ENCODE peak calls at places on chromosomes 13 and 19, in eight cellular contexts. Q, C, D, I, E, Y, A and X are unnamed samples.

GRCh38 chr19:32489971-32490370 is 84.4 kb downstream of the DPY19L3 start:
- DNase-seq in Q (no peak), C (no peak), D (no peak), I (no peak), E (no peak), Y (no peak), A (no peak), X (no peak)

GRCh38 chr13:38686635-38687245 is at the start of gene FREM2:
- DNase-seq in Q (peak; percentile 34), C (peak; percentile 40), D (peak; percentile 95), I (peak; percentile 10), E (no peak), Y (peak; percentile 21), A (peak; percentile 96), X (peak; percentile 82)

GRCh38 chr19:12754465-12755196 is 3.0 kb downstream of the BEST2 start:
- DNase-seq in Q (no peak), C (no peak), D (peak; percentile 46), I (no peak), E (no peak), Y (no peak), A (no peak), X (no peak)

GRCh38 chr13:68551701-68552522 is 1321.8 kb upstream of the PCDH9 start:
- DNase-seq in Q (no peak), C (peak; percentile 14), D (no peak), I (no peak), E (no peak), Y (no peak), A (no peak), X (peak; percentile 6)

GRCh38 chr19:38248421-38248820 is 7.8 kb downstream of the PPP1R14A start:
- DNase-seq in Q (no peak), C (no peak), D (no peak), I (no peak), E (no peak), Y (no peak), A (no peak), X (no peak)

GRCh38 chr19:16461630-16462051 is 10.1 kb downstream of the EPS15L1 start:
- DNase-seq in Q (no peak), C (no peak), D (no peak), I (no peak), E (no peak), Y (no peak), A (no peak), X (no peak)

GRCh38 chr13:56909896-56910600 is 230.7 kb upstream of the PRR20A start:
- DNase-seq in Q (no peak), C (no peak), D (no peak), I (no peak), E (no peak), Y (no peak), A (no peak), X (no peak)

GRCh38 chr13:94784066-94784465 is 71.7 kb upstream of the SOX21 start:
- DNase-seq in Q (peak; percentile 9), C (peak; percentile 50), D (no peak), I (no peak), E (no peak), Y (no peak), A (no peak), X (no peak)

GRCh38 chr19:49340069-49340864 is 5.1 kb downstream of the CD37 start:
- DNase-seq in Q (peak; percentile 19), C (no peak), D (peak; percentile 88), I (peak; percentile 22), E (no peak), Y (peak; percentile 61), A (peak; percentile 28), X (peak; percentile 87)

GRCh38 chr19:39413269-39413902 is 917 bp downstream of the PLEKHG2 start:
- DNase-seq in Q (peak; percentile 82), C (peak; percentile 63), D (no peak), I (no peak), E (peak; percentile 33), Y (peak; percentile 68), A (peak; percentile 83), X (no peak)

GRCh38 chr13:113975416-113975815 is 1.5 kb upstream of the C13orf46 start:
- DNase-seq in Q (no peak), C (no peak), D (no peak), I (no peak), E (no peak), Y (no peak), A (no peak), X (no peak)

GRCh38 chr19:14381689-14382474 is 638 bp downstream of the ADGRE5 start:
- DNase-seq in Q (no peak), C (peak; percentile 17), D (no peak), I (no peak), E (peak; percentile 79), Y (peak; percentile 66), A (no peak), X (no peak)

GRCh38 chr13:24788538-24788937 is 24.6 kb downstream of the RNF17 start:
- DNase-seq in Q (no peak), C (no peak), D (no peak), I (no peak), E (no peak), Y (no peak), A (no peak), X (no peak)

GRCh38 chr19:17205237-17206140 is 9.7 kb upstream of the USE1 start:
- DNase-seq in Q (peak; percentile 71), C (peak; percentile 49), D (peak; percentile 87), I (peak; percentile 9), E (peak; percentile 32), Y (peak; percentile 73), A (peak; percentile 72), X (no peak)

GRCh38 chr19:52028780-52029123 is 573 bp upstream of the ZNF614 start:
- DNase-seq in Q (no peak), C (no peak), D (no peak), I (no peak), E (no peak), Y (no peak), A (no peak), X (no peak)

GRCh38 chr19:17454579-17454978 is 6.1 kb upstream of the TMEM221 start:
- DNase-seq in Q (no peak), C (no peak), D (no peak), I (no peak), E (no peak), Y (no peak), A (peak; percentile 29), X (no peak)

GRCh38 chr19:19458110-19458816 is 52.8 kb downstream of the GATAD2A start:
- DNase-seq in Q (no peak), C (no peak), D (no peak), I (no peak), E (no peak), Y (no peak), A (no peak), X (no peak)

GRCh38 chr13:111916201-111916600 is 150.7 kb upstream of the SOX1 start:
- DNase-seq in Q (no peak), C (no peak), D (no peak), I (no peak), E (no peak), Y (no peak), A (no peak), X (no peak)

GRCh38 chr13:30576528-30576927 is 41.2 kb upstream of the USPL1 start:
- DNase-seq in Q (no peak), C (peak; percentile 41), D (no peak), I (no peak), E (peak; percentile 45), Y (no peak), A (peak; percentile 69), X (no peak)

GRCh38 chr13:94708031-94708571 is 4.2 kb downstream of the SOX21 start:
- DNase-seq in Q (no peak), C (peak; percentile 9), D (peak; percentile 76), I (no peak), E (no peak), Y (no peak), A (no peak), X (peak; percentile 48)

GRCh38 chr13:97446448-97446847 is 12.5 kb downstream of the RAP2A start:
- DNase-seq in Q (no peak), C (no peak), D (peak; percentile 47), I (no peak), E (no peak), Y (no peak), A (no peak), X (no peak)

GRCh38 chr19:46745521-46746280 is at the start of gene FKRP:
- DNase-seq in Q (peak; percentile 77), C (no peak), D (no peak), I (no peak), E (no peak), Y (peak; percentile 74), A (peak; percentile 63), X (no peak)

GRCh38 chr19:45474941-45475516 is 7.2 kb downstream of the FOSB start:
- DNase-seq in Q (no peak), C (peak; percentile 39), D (no peak), I (peak; percentile 14), E (peak; percentile 39), Y (peak; percentile 17), A (no peak), X (no peak)

GRCh38 chr13:28805193-28805819 is 14.8 kb upstream of the MTUS2 start:
- DNase-seq in Q (no peak), C (no peak), D (peak; percentile 49), I (no peak), E (no peak), Y (no peak), A (peak; percentile 12), X (no peak)

GRCh38 chr19:19591133-19591825 is 27.2 kb downstream of the PBX4 start:
- DNase-seq in Q (peak; percentile 96), C (peak; percentile 89), D (peak; percentile 83), I (no peak), E (peak; percentile 67), Y (peak; percentile 93), A (no peak), X (no peak)

GRCh38 chr13:35478384-35479222 is 2.1 kb upstream of the MAB21L1 start:
- DNase-seq in Q (peak; percentile 70), C (no peak), D (peak; percentile 55), I (no peak), E (no peak), Y (no peak), A (peak; percentile 43), X (no peak)

GRCh38 chr19:54172764-54173699 is at the start of gene TMC4:
- DNase-seq in Q (no peak), C (no peak), D (peak; percentile 84), I (peak; percentile 59), E (no peak), Y (no peak), A (no peak), X (peak; percentile 83)

GRCh38 chr19:12112701-12113100 is 27.4 kb downstream of the ZNF20 start:
- DNase-seq in Q (no peak), C (no peak), D (no peak), I (no peak), E (no peak), Y (no peak), A (no peak), X (no peak)

GRCh38 chr19:41335467-41335866 is 18.3 kb downstream of the TGFB1 start:
- DNase-seq in Q (no peak), C (no peak), D (no peak), I (no peak), E (no peak), Y (no peak), A (no peak), X (no peak)

GRCh38 chr19:45439569-45440258 is 16.0 kb upstream of the ERCC1 start:
- DNase-seq in Q (peak; percentile 93), C (peak; percentile 72), D (peak; percentile 81), I (peak; percentile 21), E (peak; percentile 79), Y (peak; percentile 75), A (peak; percentile 93), X (no peak)

GRCh38 chr19:18771328-18772242 is 19.5 kb downstream of the COMP start:
- DNase-seq in Q (no peak), C (no peak), D (no peak), I (no peak), E (no peak), Y (no peak), A (peak; percentile 44), X (no peak)

GRCh38 chr13:78608705-78609463 is 5.5 kb upstream of the POU4F1 start:
- DNase-seq in Q (peak; percentile 38), C (no peak), D (peak; percentile 30), I (no peak), E (no peak), Y (peak; percentile 40), A (no peak), X (no peak)

GRCh38 chr19:920051-920857 is 3.1 kb downstream of the KISS1R start:
- DNase-seq in Q (peak; percentile 54), C (no peak), D (peak; percentile 43), I (no peak), E (peak; percentile 59), Y (no peak), A (peak; percentile 45), X (no peak)

GRCh38 chr19:10552596-10553053 is 8.9 kb downstream of the ATG4D start:
- DNase-seq in Q (peak; percentile 22), C (no peak), D (peak; percentile 75), I (no peak), E (no peak), Y (peak; percentile 39), A (no peak), X (no peak)